ENCODE peak calls at places on chromosomes 12 and 14, in ten cellular contexts. S, F, Q, J, N, E, W, H, O and P are unnamed samples.

GRCh38 chr12:32583535-32583934 is 95.6 kb upstream of the DNM1L start:
- DNase-seq in S (no peak), F (no peak), Q (no peak), J (no peak), N (no peak), E (no peak), W (no peak), H (no peak), O (no peak), P (no peak)

GRCh38 chr12:113940929-113941486 is 25.1 kb downstream of the RBM19 start:
- DNase-seq in S (no peak), F (no peak), Q (no peak), J (no peak), N (no peak), E (no peak), W (no peak), H (no peak), O (no peak), P (no peak)

GRCh38 chr12:4104722-4105244 is 168.8 kb upstream of the CCND2 start:
- DNase-seq in S (no peak), F (no peak), Q (no peak), J (no peak), N (no peak), E (no peak), W (no peak), H (no peak), O (no peak), P (no peak)

GRCh38 chr12:115223322-115223721 is 539.3 kb upstream of the TBX3 start:
- DNase-seq in S (no peak), F (no peak), Q (no peak), J (no peak), N (no peak), E (no peak), W (peak), H (no peak), O (no peak), P (no peak)

GRCh38 chr12:4604684-4605193 is 42.7 kb downstream of the DYRK4 start:
- DNase-seq in S (peak), F (peak), Q (peak), J (peak), N (peak), E (peak), W (peak), H (peak), O (peak), P (peak)

GRCh38 chr12:12035229-12035628 is 35.5 kb upstream of the BCL2L14 start:
- DNase-seq in S (no peak), F (no peak), Q (no peak), J (no peak), N (no peak), E (no peak), W (no peak), H (no peak), O (no peak), P (no peak)

GRCh38 chr12:121523741-121524140 is 57.1 kb downstream of the KDM2B start:
- DNase-seq in S (peak), F (no peak), Q (no peak), J (no peak), N (no peak), E (no peak), W (no peak), H (no peak), O (no peak), P (no peak)

GRCh38 chr12:122327014-122327413 is 60.7 kb upstream of the VPS33A start:
- DNase-seq in S (no peak), F (no peak), Q (no peak), J (no peak), N (no peak), E (no peak), W (no peak), H (no peak), O (no peak), P (no peak)

GRCh38 chr12:45893240-45893639 is 97.1 kb downstream of the SCAF11 start:
- DNase-seq in S (no peak), F (no peak), Q (no peak), J (no peak), N (no peak), E (no peak), W (peak), H (no peak), O (no peak), P (no peak)

GRCh38 chr12:120500577-120500976 is 4.7 kb downstream of the DYNLL1 start:
- DNase-seq in S (no peak), F (no peak), Q (no peak), J (no peak), N (no peak), E (no peak), W (no peak), H (no peak), O (no peak), P (no peak)

GRCh38 chr12:47343684-47344567 is 264.2 kb upstream of the AMIGO2 start:
- DNase-seq in S (no peak), F (no peak), Q (no peak), J (no peak), N (no peak), E (no peak), W (no peak), H (no peak), O (no peak), P (no peak)

GRCh38 chr12:3683670-3684069 is 69.2 kb downstream of the CRACR2A start:
- DNase-seq in S (no peak), F (no peak), Q (no peak), J (no peak), N (no peak), E (no peak), W (no peak), H (no peak), O (no peak), P (no peak)

GRCh38 chr12:54428050-54429013 is 9.3 kb upstream of the ITGA5 start:
- DNase-seq in S (no peak), F (no peak), Q (no peak), J (no peak), N (no peak), E (no peak), W (no peak), H (no peak), O (no peak), P (no peak)

GRCh38 chr12:68617160-68617926 is 6.6 kb downstream of the RAP1B start:
- DNase-seq in S (no peak), F (no peak), Q (no peak), J (no peak), N (no peak), E (no peak), W (no peak), H (no peak), O (no peak), P (no peak)

GRCh38 chr14:79783061-79783460 is 428.2 kb downstream of the DIO2 start:
- DNase-seq in S (no peak), F (no peak), Q (no peak), J (no peak), N (no peak), E (no peak), W (no peak), H (no peak), O (no peak), P (no peak)

GRCh38 chr14:104819361-104819771 is 18.5 kb downstream of the ZBTB42 start:
- DNase-seq in S (no peak), F (peak), Q (no peak), J (peak), N (no peak), E (peak), W (no peak), H (no peak), O (no peak), P (no peak)

GRCh38 chr12:58450868-58451482 is 469.3 kb downstream of the LRIG3 start:
- DNase-seq in S (no peak), F (no peak), Q (no peak), J (peak), N (no peak), E (no peak), W (no peak), H (no peak), O (no peak), P (no peak)

GRCh38 chr14:100652739-100653138 is 65.5 kb upstream of the BEGAIN start:
- DNase-seq in S (no peak), F (no peak), Q (no peak), J (no peak), N (no peak), E (no peak), W (no peak), H (no peak), O (no peak), P (no peak)

GRCh38 chr14:22888662-22889061 is 5.6 kb downstream of the REM2 start:
- DNase-seq in S (peak), F (no peak), Q (no peak), J (no peak), N (no peak), E (no peak), W (no peak), H (no peak), O (no peak), P (no peak)

GRCh38 chr14:103067231-103067954 is 10.0 kb upstream of the CDC42BPB start:
- DNase-seq in S (no peak), F (peak), Q (no peak), J (no peak), N (no peak), E (no peak), W (peak), H (no peak), O (no peak), P (no peak)

DNA sequence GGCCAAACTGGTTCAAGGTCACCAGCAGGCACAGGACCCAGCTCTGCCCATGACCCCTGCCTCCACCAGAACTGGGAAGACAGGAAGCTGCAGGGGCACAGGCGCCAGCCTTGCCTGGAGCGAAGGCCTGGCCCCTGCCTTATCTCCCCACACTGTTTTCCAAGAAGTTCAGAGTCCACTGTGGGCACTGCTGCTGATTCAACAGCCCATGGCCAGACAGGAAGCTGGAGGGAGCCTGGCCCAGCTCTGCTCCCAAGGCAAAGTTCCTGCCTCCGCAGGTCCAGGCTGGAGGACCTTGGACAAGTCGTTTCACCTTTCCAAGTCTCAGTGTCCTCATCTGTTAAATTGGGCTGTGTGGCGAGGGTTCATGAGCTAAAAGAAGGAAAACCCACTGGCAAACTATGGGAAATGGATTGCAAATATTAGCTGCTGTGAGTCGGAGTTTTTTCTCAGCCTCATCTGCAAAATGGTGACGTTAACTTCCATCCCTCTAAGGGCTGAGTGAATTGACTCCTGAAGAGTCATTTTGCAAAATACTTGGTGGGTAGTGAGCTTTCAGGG is 1.2 kb downstream of the PHETA1 start:
- DNase-seq in S (no peak), F (peak), Q (no peak), J (peak), N (no peak), E (no peak), W (peak), H (peak), O (peak), P (no peak)
- TF ChIP-seq POLR2A in S (peak), F (no peak), Q (no peak), J (no peak), N (no peak), E (no peak), W (no peak), H (peak), O (peak), P (no peak)

GRCh38 chr12:53327435-53328042 is 6.1 kb upstream of the AAAS start:
- DNase-seq in S (no peak), F (no peak), Q (no peak), J (no peak), N (no peak), E (no peak), W (peak), H (no peak), O (no peak), P (no peak)

GRCh38 chr12:53328043-53328435 is 6.6 kb upstream of the AAAS start:
- DNase-seq in S (no peak), F (no peak), Q (no peak), J (no peak), N (no peak), E (no peak), W (no peak), H (no peak), O (no peak), P (no peak)

GRCh38 chr12:53325539-53326061 is 4.2 kb upstream of the AAAS start:
- DNase-seq in S (peak), F (peak), Q (peak), J (peak), N (no peak), E (no peak), W (peak), H (peak), O (peak), P (no peak)

GRCh38 chr12:53324779-53325538 is 3.5 kb upstream of the AAAS start:
- DNase-seq in S (peak), F (peak), Q (peak), J (peak), N (peak), E (peak), W (peak), H (peak), O (peak), P (peak)

DNA sequence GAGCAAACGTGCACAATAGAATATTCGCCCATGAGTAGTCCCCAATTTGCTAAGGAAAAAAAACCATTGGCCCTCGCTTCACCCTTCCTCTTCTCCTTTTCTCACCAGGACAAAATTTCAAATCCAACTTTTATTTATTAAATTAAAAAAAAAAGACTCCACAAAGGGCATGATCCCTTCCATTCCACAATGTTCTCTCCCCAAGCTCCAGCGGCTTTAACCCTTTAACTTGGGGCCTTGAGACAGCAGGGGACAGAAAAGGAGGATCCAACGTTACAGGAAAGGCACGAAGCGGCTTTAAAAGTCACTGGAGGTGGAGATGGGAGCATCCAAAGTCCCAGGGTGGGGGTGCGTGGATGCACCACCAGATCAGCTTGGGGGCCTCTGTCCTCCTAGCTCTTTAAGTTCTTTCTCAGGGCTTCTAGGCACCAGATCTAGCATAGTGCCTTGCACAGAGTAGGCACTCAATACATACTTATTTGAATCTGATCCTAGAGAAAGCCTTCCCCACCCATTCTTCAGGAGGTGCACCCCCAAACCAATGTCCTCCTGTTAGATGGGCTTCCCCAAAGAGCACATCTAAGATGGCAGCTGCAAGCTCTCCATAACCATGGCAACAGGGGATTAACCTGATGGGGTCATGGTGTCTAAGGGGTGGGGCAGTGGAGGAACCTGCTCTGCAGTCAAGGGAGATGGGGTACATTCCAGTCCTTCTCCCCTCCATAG is 5.2 kb upstream of the AAAS start:
- DNase-seq in S (no peak), F (no peak), Q (no peak), J (no peak), N (no peak), E (no peak), W (no peak), H (no peak), O (no peak), P (no peak)
- H3K4me3 ChIP-seq in S (no peak), F (no peak), Q (no peak), J (no peak), N (no peak), E (no peak), W (no peak), H (no peak), O (no peak), P (no peak)

GRCh38 chr12:69824956-69825355 is at the start of gene MYRFL:
- DNase-seq in S (no peak), F (no peak), Q (no peak), J (no peak), N (no peak), E (no peak), W (no peak), H (no peak), O (no peak), P (no peak)
- TF ChIP-seq POLR2A in S (no peak), F (no peak), Q (no peak), J (no peak), N (no peak), E (no peak), W (no peak), H (no peak), O (no peak), P (no peak)

GRCh38 chr14:97282210-97282609 is 485.0 kb downstream of the VRK1 start:
- DNase-seq in S (no peak), F (no peak), Q (no peak), J (no peak), N (no peak), E (no peak), W (no peak), H (no peak), O (no peak), P (no peak)
- H3K4me3 ChIP-seq in S (no peak), F (no peak), Q (no peak), J (no peak), N (no peak), E (no peak), W (no peak), H (no peak), O (no peak), P (no peak)

DNA sequence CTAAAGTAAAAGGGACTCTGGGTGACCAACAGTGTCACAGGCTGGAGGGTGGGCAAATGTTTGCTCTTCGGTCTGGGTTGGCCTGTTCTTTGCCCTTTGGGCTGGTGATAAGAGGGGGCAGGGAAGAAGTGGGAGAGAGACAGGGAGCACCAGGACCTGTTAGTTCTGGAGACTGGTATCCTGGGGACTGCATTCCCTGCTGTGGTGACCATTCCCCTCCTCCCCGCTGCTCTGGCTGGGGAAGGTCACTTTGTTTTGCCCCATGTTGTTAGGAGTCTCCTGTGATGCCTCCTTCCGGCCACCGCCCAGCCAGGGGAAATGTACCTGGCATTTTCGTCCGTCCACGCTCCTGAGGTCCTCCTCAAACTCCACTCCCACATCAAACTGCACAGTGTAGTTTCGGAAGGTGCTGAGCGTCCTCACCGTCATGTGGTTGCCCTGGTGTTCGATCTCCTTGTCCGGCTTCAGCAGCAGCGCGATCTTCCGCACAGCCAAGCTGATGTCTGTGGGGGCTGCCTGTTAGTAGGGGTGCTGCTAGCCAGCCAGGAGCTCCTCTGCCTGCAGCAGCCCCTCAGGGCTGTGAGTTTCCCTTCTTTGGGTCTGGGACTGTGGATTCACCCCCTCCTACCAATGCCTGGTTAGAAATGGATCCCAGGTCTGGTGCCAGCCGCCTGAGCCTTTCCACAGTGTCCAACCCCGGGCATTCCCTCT is 618 bp downstream of the RBP5 start:
- DNase-seq in S (no peak), F (peak), Q (no peak), J (no peak), N (no peak), E (no peak), W (no peak), H (no peak), O (peak), P (no peak)
- TF ChIP-seq POLR2A in S (no peak), F (no peak), Q (no peak), J (no peak), N (no peak), E (no peak), W (no peak), H (no peak), O (peak), P (no peak)